ENCODE peak calls at places on chromosomes 7 and 10, in six cellular contexts. H is kidney epithelial cell, D is bronchial epithelial cell, A is ascending aorta, Y is foreskin fibroblast, R is fibroblast of villous mesenchyme. W is an unnamed sample.

GRCh38 chr10:110615057-110615630 is 29.0 kb upstream of the RBM20 start:
- DNase-seq in Y (peak), R (no peak), H (no peak), D (peak), A (no peak), W (no peak)

GRCh38 chr10:106573106-106573505 is 591.4 kb downstream of the SORCS1 start:
- DNase-seq in A (no peak), H (no peak), D (peak), R (peak), Y (peak), W (no peak)

GRCh38 chr7:153522261-153522660 is 529.9 kb upstream of the DPP6 start:
- DNase-seq in D (no peak), R (no peak), H (no peak), A (no peak), Y (no peak), W (no peak)

GRCh38 chr7:75743455-75743859 is 4.7 kb upstream of the HIP1 start:
- DNase-seq in Y (peak), D (no peak), A (no peak), R (peak), H (no peak), W (no peak)

GRCh38 chr7:94374231-94374630 is 20.5 kb upstream of the COL1A2 start:
- DNase-seq in R (peak), H (no peak), A (peak), Y (peak), D (peak), W (no peak)

GRCh38 chr10:102398172-102399020 is 2.9 kb downstream of the NFKB2 start:
- DNase-seq in Y (no peak), R (no peak), H (no peak), D (no peak), A (no peak), W (peak)

GRCh38 chr10:95242581-95243317 is 48.1 kb downstream of the PDLIM1 start:
- DNase-seq in A (no peak), Y (peak), R (peak), D (peak), H (no peak), W (no peak)

GRCh38 chr7:82268632-82269031 is 174.9 kb downstream of the CACNA2D1 start:
- DNase-seq in A (no peak), Y (peak), D (no peak), H (no peak), R (no peak), W (no peak)

GRCh38 chr10:132942101-132942739 is at the start of gene CFAP46:
- DNase-seq in Y (peak), R (peak), D (no peak), A (no peak), H (no peak), W (peak)

GRCh38 chr10:5416981-5417380 is 4.6 kb downstream of the NET1 start:
- DNase-seq in R (no peak), A (no peak), D (no peak), H (no peak), Y (no peak), W (no peak)

DNA sequence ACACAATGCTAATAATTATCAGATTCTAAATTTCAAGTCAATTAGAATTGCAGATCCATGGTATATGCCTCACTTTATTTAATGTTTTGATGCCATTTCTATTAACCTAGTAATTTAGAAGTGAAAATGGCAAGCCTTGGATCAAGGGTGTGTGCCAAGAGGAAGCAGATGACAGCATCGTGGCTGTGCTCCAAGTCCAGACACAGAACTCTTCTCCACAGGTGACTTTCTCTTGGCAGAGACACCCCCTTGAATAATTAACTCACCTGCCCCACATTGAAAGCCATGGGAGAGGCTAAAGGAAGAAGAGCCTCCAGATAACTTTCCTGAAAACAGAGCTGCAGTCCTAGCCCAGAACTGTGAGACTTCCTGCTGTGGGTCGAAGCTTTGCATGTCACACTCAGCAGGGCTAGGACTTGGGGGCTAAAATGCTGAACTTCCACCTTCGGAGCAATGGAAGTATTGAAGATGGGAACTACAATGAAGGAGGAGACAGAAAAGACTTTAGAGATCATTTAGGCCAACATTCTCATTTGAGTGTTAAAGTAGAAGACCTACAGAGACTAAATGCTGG is 996 bp upstream of the C10orf90 start:
- DNase-seq in Y (no peak), A (no peak), H (no peak), R (no peak), D (no peak), W (no peak)
- H3K4me3 ChIP-seq in Y (no peak), A (no peak), H (no peak), R (no peak), D (no peak), W (no peak)

GRCh38 chr7:140003913-140004382 is 58.8 kb downstream of the PARP12 start:
- DNase-seq in D (peak), H (no peak), R (peak), A (no peak), Y (peak), W (no peak)
- TF ChIP-seq CTCF in D (peak), H (peak), R (peak), A (peak), Y (peak), W (peak)

DNA sequence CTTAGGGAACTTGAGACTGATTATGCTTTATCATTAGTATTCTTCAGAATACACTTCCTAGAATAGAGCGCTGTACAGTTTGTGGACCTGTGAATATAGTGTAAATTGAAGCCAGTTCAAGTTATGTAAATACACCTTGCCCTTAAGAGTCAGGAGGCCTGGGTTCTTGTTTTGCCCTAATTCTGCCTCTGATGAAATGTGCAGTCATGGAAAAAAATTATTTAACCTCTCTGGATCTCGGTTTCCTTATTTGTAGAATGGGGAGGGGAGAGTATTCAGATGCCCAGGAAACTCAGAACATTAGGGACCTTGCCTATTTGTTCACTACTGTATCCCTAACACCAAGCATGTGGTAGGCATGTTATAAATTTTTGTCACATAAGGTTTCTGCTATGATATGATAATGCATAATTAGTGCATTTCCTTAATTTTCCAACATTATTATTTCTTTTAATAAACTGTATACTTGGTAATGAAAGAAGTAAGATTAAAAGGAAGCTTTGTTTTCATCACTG is 1.3 kb downstream of the EXOC6 start:
- DNase-seq in R (no peak), A (no peak), D (no peak), H (no peak), Y (no peak), W (no peak)
- H3K4me3 ChIP-seq in R (peak), A (peak), D (no peak), H (peak), Y (peak), W (peak)

GRCh38 chr10:44464503-44464902 is 79.6 kb upstream of the CXCL12 start:
- DNase-seq in Y (no peak), R (no peak), A (no peak), H (no peak), D (no peak), W (no peak)
- TF ChIP-seq CTCF in Y (no peak), R (no peak), A (no peak), H (no peak), D (no peak), W (no peak)

GRCh38 chr7:49773939-49774458 is 561 bp downstream of the VWC2 start:
- DNase-seq in H (no peak), R (no peak), Y (no peak), D (no peak), A (no peak), W (no peak)

GRCh38 chr7:49774459-49775064 is 1.1 kb downstream of the VWC2 start:
- DNase-seq in H (no peak), D (no peak), R (no peak), A (no peak), Y (no peak), W (no peak)

GRCh38 chr7:49776994-49777393 is 3.6 kb downstream of the VWC2 start:
- DNase-seq in D (peak), A (no peak), Y (no peak), H (no peak), R (no peak), W (no peak)

GRCh38 chr7:49775949-49776443 is 2.6 kb downstream of the VWC2 start:
- DNase-seq in D (no peak), R (no peak), H (no peak), Y (no peak), A (no peak), W (no peak)

GRCh38 chr7:49775065-49775948 is 1.9 kb downstream of the VWC2 start:
- DNase-seq in A (no peak), H (no peak), Y (no peak), R (no peak), D (no peak), W (no peak)
- H3K4me3 ChIP-seq in A (peak), H (peak), Y (no peak), R (no peak), D (no peak), W (no peak)

GRCh38 chr10:123640016-123640535 is 26.1 kb upstream of the GPR26 start:
- DNase-seq in Y (no peak), R (no peak), A (no peak), H (no peak), D (no peak), W (peak)

GRCh38 chr10:123645016-123645415 is 21.1 kb upstream of the GPR26 start:
- DNase-seq in R (no peak), H (no peak), D (no peak), Y (no peak), A (no peak), W (peak)

GRCh38 chr10:123643315-123643714 is 22.8 kb upstream of the GPR26 start:
- DNase-seq in A (no peak), R (no peak), Y (no peak), H (no peak), D (no peak), W (no peak)

GRCh38 chr10:123642293-123642692 is 23.9 kb upstream of the GPR26 start:
- DNase-seq in R (no peak), H (no peak), D (no peak), A (no peak), Y (no peak), W (no peak)

DNA sequence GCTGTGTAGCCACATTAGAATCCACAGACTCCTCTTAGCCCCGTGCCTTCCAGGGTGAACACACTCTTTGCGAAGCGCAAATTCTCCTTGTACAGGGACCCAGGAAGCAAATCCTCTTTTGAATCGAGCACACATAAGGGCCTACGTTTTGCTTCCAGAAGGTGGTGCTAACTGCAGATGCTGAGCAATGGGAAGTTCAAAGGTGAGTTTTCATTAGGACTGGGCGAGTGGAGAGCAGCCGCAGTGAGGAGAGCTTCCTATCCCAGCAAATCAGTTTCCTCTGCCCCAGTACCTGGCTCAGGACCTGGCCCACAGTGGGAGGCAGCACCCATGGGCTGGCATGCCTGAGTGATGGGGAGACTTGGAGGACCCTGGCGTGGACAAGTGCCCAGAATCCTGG is 23.5 kb upstream of the GPR26 start:
- DNase-seq in H (no peak), D (no peak), A (no peak), Y (no peak), R (no peak), W (peak)
- TF ChIP-seq CTCF in H (peak), D (no peak), A (no peak), Y (no peak), R (no peak), W (peak)

GRCh38 chr7:7898155-7898554 is 70.4 kb upstream of the GLCCI1 start:
- DNase-seq in R (no peak), H (no peak), D (no peak), A (no peak), Y (peak), W (no peak)

GRCh38 chr7:7897509-7897908 is 71.1 kb upstream of the GLCCI1 start:
- DNase-seq in Y (no peak), R (no peak), A (no peak), H (no peak), D (no peak), W (no peak)

GRCh38 chr7:7889791-7890568 is 78.6 kb upstream of the GLCCI1 start:
- DNase-seq in H (no peak), A (no peak), Y (no peak), R (no peak), D (peak), W (no peak)

GRCh38 chr7:7895004-7895650 is 73.5 kb upstream of the GLCCI1 start:
- DNase-seq in A (no peak), D (no peak), Y (no peak), R (no peak), H (no peak), W (no peak)

DNA sequence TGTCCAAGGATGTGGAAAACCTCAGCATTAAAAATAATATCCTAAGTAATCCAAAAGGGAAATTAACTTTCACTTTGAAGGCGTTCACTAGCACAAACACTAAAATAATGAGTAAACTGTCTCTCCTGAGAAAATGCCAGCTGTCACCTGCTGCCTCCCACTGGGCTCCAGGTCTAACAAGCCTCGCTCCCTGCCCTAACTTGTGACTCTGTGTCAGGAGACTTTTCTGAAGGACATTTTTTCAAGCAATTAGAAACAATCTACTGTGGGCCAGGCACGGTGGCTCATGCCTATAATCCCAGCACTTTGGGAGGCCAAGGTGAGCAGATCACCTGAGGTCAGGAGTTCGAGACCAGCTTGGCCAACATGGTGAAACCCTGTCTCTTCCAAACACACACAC is 72.8 kb upstream of the GLCCI1 start:
- DNase-seq in H (no peak), A (no peak), Y (no peak), D (no peak), R (no peak), W (no peak)
- H3K4me3 ChIP-seq in H (no peak), A (no peak), Y (no peak), D (no peak), R (no peak), W (no peak)

GRCh38 chr7:138784692-138785091 is 13.1 kb upstream of the TMEM213 start:
- DNase-seq in A (no peak), Y (no peak), D (peak), R (no peak), H (no peak), W (no peak)

GRCh38 chr7:138781004-138781403 is 16.8 kb upstream of the TMEM213 start:
- DNase-seq in A (no peak), Y (no peak), H (no peak), R (no peak), D (no peak), W (no peak)

GRCh38 chr7:138785587-138786437 is 12.0 kb upstream of the TMEM213 start:
- DNase-seq in Y (no peak), D (peak), A (no peak), R (no peak), H (no peak), W (no peak)
- TF ChIP-seq CTCF in Y (no peak), D (no peak), A (no peak), R (no peak), H (no peak), W (no peak)

W was measured in right lobe of liver.